ENCODE peak calls at places on chromosomes 1 and 21, in four cellular contexts. E is neural progenitor cell, G is progenitor cell of endocrine pancreas, R is right lobe of liver. I is an unnamed sample.

GRCh38 chr1:3011127-3011526 is 10.1 kb upstream of the ACTRT2 start:
- DNase-seq in G (no peak), R (no peak), E (no peak), I (no peak)

GRCh38 chr1:218604217-218604616 is 259.1 kb downstream of the TGFB2 start:
- DNase-seq in G (no peak), R (no peak), E (no peak), I (no peak)

GRCh38 chr1:92503043-92503925 is 16.6 kb upstream of the GFI1 start:
- DNase-seq in R (no peak), E (no peak), G (no peak), I (no peak)

GRCh38 chr21:25664462-25665070 is 25.5 kb downstream of the JAM2 start:
- DNase-seq in G (no peak), E (no peak), R (no peak), I (no peak)

GRCh38 chr1:209624516-209625204 is 27.6 kb downstream of the LAMB3 start:
- DNase-seq in E (no peak), G (no peak), R (no peak), I (no peak)

GRCh38 chr1:101276818-101277217 is 40.0 kb downstream of the S1PR1 start:
- DNase-seq in G (no peak), R (no peak), E (no peak), I (no peak)

GRCh38 chr1:182699673-182700350 is 15.4 kb upstream of the RGS8 start:
- DNase-seq in G (no peak), E (peak; percentile 74), R (no peak), I (peak; percentile 74)

GRCh38 chr1:9399510-9400424 is 107.1 kb downstream of the SPSB1 start:
- DNase-seq in E (no peak), R (no peak), G (no peak), I (no peak)

GRCh38 chr1:19814681-19815503 is at the start of gene RNF186:
- DNase-seq in E (no peak), G (no peak), R (peak; percentile 93), I (no peak)

GRCh38 chr1:111989531-111990025 is at the start of gene KCND3:
- DNase-seq in E (peak; percentile 77), R (peak; percentile 64), G (no peak), I (peak; percentile 70)

GRCh38 chr1:102977293-102977692 is 131.0 kb downstream of the COL11A1 start:
- DNase-seq in R (no peak), E (no peak), G (no peak), I (no peak)

GRCh38 chr1:28246427-28246832 is 10.5 kb downstream of the ATP5IF1 start:
- DNase-seq in G (no peak), E (no peak), R (no peak), I (no peak)

GRCh38 chr1:205660361-205660760 is 19.9 kb downstream of the SLC45A3 start:
- DNase-seq in E (no peak), G (no peak), R (no peak), I (no peak)

GRCh38 chr1:89547563-89548485 is 23.2 kb downstream of the LRRC8B start:
- DNase-seq in E (no peak), G (no peak), R (no peak), I (no peak)

GRCh38 chr1:205338011-205338410 is 16.5 kb upstream of the NUAK2 start:
- DNase-seq in R (no peak), E (no peak), G (no peak), I (no peak)

GRCh38 chr21:40707271-40707670 is 139.7 kb downstream of the DSCAM start:
- DNase-seq in R (no peak), G (no peak), E (no peak), I (no peak)

GRCh38 chr1:24830680-24831272 is 85.5 kb downstream of the CLIC4 start:
- DNase-seq in R (no peak), E (peak; percentile 64), G (no peak), I (no peak)

GRCh38 chr1:172905452-172905851 is 145.3 kb downstream of the TNFSF18 start:
- DNase-seq in E (no peak), G (no peak), R (no peak), I (no peak)

GRCh38 chr21:39660191-39660590 is 47.5 kb downstream of the B3GALT5 start:
- DNase-seq in R (no peak), G (no peak), E (no peak), I (no peak)

GRCh38 chr21:40254540-40255455 is 387.6 kb downstream of the PCP4 start:
- DNase-seq in R (no peak), E (no peak), G (no peak), I (no peak)

GRCh38 chr1:183022202-183023145 is 746 bp upstream of the LAMC1 start:
- DNase-seq in R (peak; percentile 77), E (peak; percentile 92), G (peak; percentile 72), I (peak; percentile 87)

GRCh38 chr1:231215676-231216385 is 25.2 kb upstream of the GNPAT start:
- DNase-seq in R (no peak), G (no peak), E (no peak), I (no peak)

GRCh38 chr1:46530791-46531409 is 20.5 kb downstream of the KNCN start:
- DNase-seq in G (peak; percentile 33), E (peak; percentile 42), R (no peak), I (no peak)
- TF ChIP-seq CTCF in G (peak; percentile 45), E (peak; percentile 15), R (no peak), I (peak; percentile 50)

GRCh38 chr1:159929155-159930051 is 4.1 kb upstream of the TAGLN2 start:
- DNase-seq in G (no peak), E (peak; percentile 44), R (no peak), I (no peak)
- TF ChIP-seq CTCF in G (no peak), E (no peak), R (no peak), I (no peak)

DNA sequence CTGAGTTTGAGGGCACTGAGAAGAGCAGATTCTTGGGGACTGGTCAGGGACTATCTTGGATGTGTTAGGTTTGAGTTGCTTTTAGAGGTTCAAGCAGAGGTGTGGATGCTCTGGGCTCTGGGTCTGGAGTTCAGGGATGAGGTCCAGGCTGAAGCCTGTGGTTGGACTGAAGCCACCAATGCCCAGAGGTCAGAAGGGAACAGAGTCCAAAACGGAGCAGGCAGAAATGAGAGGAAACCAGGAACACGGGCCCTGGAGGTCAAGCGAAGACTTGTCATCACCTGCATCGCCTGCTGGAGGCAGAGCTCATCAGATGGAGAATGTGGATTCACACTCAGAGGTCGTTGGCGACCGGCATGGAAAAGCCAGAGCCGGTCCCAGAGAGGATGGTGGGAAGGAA is 129.6 kb upstream of the TMEM51 start:
- DNase-seq in E (no peak), R (no peak), G (no peak), I (no peak)
- TF ChIP-seq CTCF in E (no peak), R (no peak), G (no peak), I (no peak)

GRCh38 chr1:114821978-114822377 is 32.7 kb upstream of the SYCP1 start:
- DNase-seq in R (no peak), G (no peak), E (no peak), I (no peak)
- TF ChIP-seq CTCF in R (no peak), G (no peak), E (no peak), I (no peak)

GRCh38 chr1:64581786-64582185 is 111.9 kb downstream of the CACHD1 start:
- DNase-seq in G (no peak), E (no peak), R (no peak), I (no peak)

DNA sequence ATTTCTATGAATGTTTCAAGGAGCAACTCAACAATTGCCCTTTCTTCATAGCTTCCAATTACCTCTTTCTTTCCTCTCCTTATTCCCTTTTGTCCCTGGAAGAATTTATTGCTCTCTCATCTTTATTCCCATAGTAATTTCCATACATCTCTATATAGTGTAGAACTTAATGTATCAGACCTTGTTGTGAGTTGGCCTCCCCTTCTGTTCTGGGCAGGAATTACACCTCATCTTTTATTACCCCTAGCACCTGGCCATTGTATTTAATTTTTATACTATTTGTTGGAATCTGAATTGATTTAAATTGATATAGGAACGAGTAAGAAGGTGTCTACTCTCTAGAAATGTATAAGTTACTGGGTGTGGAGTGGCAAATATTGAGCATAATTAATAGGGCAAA is 114.5 kb downstream of the CACHD1 start:
- DNase-seq in G (no peak), E (no peak), R (no peak), I (no peak)
- TF ChIP-seq CTCF in G (no peak), E (peak; percentile 28), R (peak; percentile 41), I (peak; percentile 41)

GRCh38 chr1:52552505-52553371 is at the start of gene TUT4:
- DNase-seq in R (peak; percentile 78), E (peak; percentile 97), G (peak; percentile 80), I (peak; percentile 89)
- TF ChIP-seq CTCF in R (no peak), E (peak; percentile 26), G (peak; percentile 35), I (peak; percentile 22)

GRCh38 chr1:87595384-87595781 is 266.7 kb downstream of the LMO4 start:
- DNase-seq in E (no peak), G (no peak), R (no peak), I (no peak)
- TF ChIP-seq CTCF in E (no peak), G (no peak), R (no peak), I (no peak)

GRCh38 chr1:66732407-66733166 is 19.7 kb upstream of the DYNLT5 start:
- DNase-seq in R (no peak), G (no peak), E (no peak), I (no peak)
- TF ChIP-seq CTCF in R (no peak), G (no peak), E (no peak), I (no peak)

DNA sequence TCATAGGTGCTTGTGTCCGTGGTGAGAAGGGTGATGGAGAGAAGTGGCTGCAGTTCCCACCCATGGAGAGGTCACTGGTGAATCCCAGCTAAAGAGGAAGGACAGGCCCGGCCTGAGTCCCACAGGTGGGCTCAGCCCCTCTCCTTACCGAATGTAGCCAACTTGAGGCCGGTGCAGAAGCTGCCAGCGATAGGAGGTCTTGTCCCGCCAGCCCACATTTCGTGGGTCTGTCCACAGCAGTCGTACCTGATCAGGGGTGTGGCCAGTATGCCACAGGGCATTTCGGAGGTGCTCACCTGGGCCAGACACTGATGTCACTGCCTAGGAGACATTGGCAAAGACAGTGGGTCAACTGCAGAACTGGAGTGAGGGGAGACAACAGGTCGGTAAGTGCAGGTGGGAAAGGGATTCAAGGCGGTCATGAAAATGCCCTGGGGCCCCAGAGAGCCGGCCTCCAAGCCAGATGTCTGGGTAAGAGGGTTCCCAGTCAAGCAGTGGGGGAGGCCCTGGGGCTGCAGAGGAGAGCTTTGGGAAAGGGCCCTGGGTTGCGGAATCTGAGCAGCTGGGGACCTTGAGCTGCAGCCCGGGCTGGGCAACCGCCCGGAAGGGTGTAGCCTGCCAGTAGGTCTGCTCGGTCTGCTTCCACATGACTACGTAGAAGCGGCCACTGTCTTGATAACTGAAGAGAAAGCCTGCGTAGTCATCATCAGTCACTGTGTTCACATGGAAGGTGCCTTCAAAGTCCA is 10.6 kb downstream of the THBS3 start:
- DNase-seq in G (no peak), E (no peak), R (no peak), I (no peak)
- TF ChIP-seq CTCF in G (no peak), E (no peak), R (no peak), I (no peak)

I was measured in type B pancreatic cell.